ENCODE peak calls at places on chromosomes 5 and 9, in five cellular contexts. O, K, I, M and E are unnamed samples.

GRCh38 chr9:93681316-93682154 is 105.2 kb downstream of the PHF2 start:
- DNase-seq in O (no peak), K (peak; percentile 8), I (peak; percentile 1), M (no peak), E (no peak)

GRCh38 chr5:126098330-126099017 is 324.7 kb upstream of the GRAMD2B start:
- DNase-seq in O (peak; percentile 48), K (no peak), I (no peak), M (no peak), E (no peak)

GRCh38 chr5:158414780-158415179 is 555.8 kb upstream of the CLINT1 start:
- DNase-seq in O (peak; percentile 62), K (no peak), I (no peak), M (peak; percentile 60), E (no peak)

GRCh38 chr5:66151491-66151890 is 7.4 kb downstream of the SREK1 start:
- DNase-seq in O (no peak), K (no peak), I (no peak), M (no peak), E (no peak)

GRCh38 chr5:1753490-1753889 is 46.1 kb downstream of the MRPL36 start:
- DNase-seq in O (no peak), K (no peak), I (no peak), M (no peak), E (no peak)

GRCh38 chr5:141852448-141852847 is 25.8 kb downstream of the PCDH1 start:
- DNase-seq in O (no peak), K (no peak), I (no peak), M (no peak), E (no peak)

GRCh38 chr5:10467281-10468198 is 25.9 kb downstream of the ROPN1L start:
- DNase-seq in O (peak; percentile 59), K (no peak), I (no peak), M (peak; percentile 85), E (no peak)

GRCh38 chr5:72074238-72074637 is 33.0 kb upstream of the MAP1B start:
- DNase-seq in O (no peak), K (no peak), I (no peak), M (no peak), E (no peak)

GRCh38 chr9:6681147-6681956 is 35.8 kb upstream of the GLDC start:
- DNase-seq in O (peak; percentile 98), K (peak; percentile 97), I (peak; percentile 89), M (peak; percentile 95), E (peak; percentile 97)

GRCh38 chr9:86407022-86407421 is 52.8 kb upstream of the TUT7 start:
- DNase-seq in O (peak; percentile 75), K (peak; percentile 72), I (no peak), M (peak; percentile 51), E (no peak)

GRCh38 chr5:37991267-37991902 is 151.5 kb upstream of the GDNF start:
- DNase-seq in O (no peak), K (no peak), I (peak; percentile 1), M (no peak), E (no peak)

GRCh38 chr5:101904736-101905135 is 391.3 kb downstream of the SLCO4C1 start:
- DNase-seq in O (peak; percentile 4), K (no peak), I (no peak), M (no peak), E (no peak)

GRCh38 chr9:115883467-115884329 is 269.9 kb upstream of the PAPPA start:
- DNase-seq in O (peak; percentile 80), K (peak; percentile 27), I (peak; percentile 6), M (peak; percentile 69), E (peak; percentile 59)

GRCh38 chr9:71857159-71857558 is 53.8 kb downstream of the ABHD17B start:
- DNase-seq in O (no peak), K (no peak), I (no peak), M (no peak), E (no peak)

GRCh38 chr5:149740341-149740740 is 10.2 kb downstream of the PPARGC1B start:
- DNase-seq in O (no peak), K (no peak), I (no peak), M (no peak), E (no peak)

GRCh38 chr9:98775831-98776441 is 20.4 kb downstream of the ANKS6 start:
- DNase-seq in O (peak; percentile 85), K (no peak), I (peak; percentile 62), M (peak; percentile 64), E (peak; percentile 65)

GRCh38 chr9:97046228-97046627 is 7.3 kb upstream of the CTSV start:
- DNase-seq in O (peak; percentile 21), K (peak; percentile 84), I (no peak), M (peak; percentile 97), E (peak; percentile 86)

GRCh38 chr9:70046274-70047070 is 2.8 kb downstream of the MAMDC2 start:
- DNase-seq in O (no peak), K (no peak), I (no peak), M (no peak), E (peak; percentile 71)

GRCh38 chr9:96856363-96857286 is 2.3 kb upstream of the ZNF782 start:
- DNase-seq in O (peak; percentile 80), K (peak; percentile 53), I (peak; percentile 70), M (peak; percentile 66), E (peak; percentile 88)

GRCh38 chr5:100905259-100905914 is 2.3 kb upstream of the ST8SIA4 start:
- DNase-seq in O (no peak), K (no peak), I (no peak), M (no peak), E (no peak)

GRCh38 chr5:174311531-174312269 is 266.2 kb downstream of the NSG2 start:
- DNase-seq in O (peak; percentile 58), K (peak; percentile 57), I (peak; percentile 89), M (peak; percentile 68), E (peak; percentile 43)

GRCh38 chr5:106172681-106173532 is 1497.8 kb downstream of the EFNA5 start:
- DNase-seq in O (peak; percentile 33), K (no peak), I (no peak), M (peak; percentile 80), E (peak; percentile 83)

GRCh38 chr5:79702606-79703380 is 13.2 kb downstream of the CMYA5 start:
- DNase-seq in O (peak; percentile 46), K (no peak), I (no peak), M (peak; percentile 34), E (peak; percentile 36)